ENCODE peak calls at places on chromosomes 6 and 20, in six cellular contexts. W, E, M, Q, S and N are unnamed samples.

GRCh38 chr20:34525709-34526416 is 9.6 kb downstream of the DYNLRB1 start:
- DNase-seq in W (peak; percentile 90), E (peak; percentile 79), M (peak; percentile 57), Q (peak; percentile 90), S (peak; percentile 96), N (peak; percentile 94)

GRCh38 chr6:37417393-37417792 is 15.6 kb upstream of the CMTR1 start:
- DNase-seq in W (no peak), E (no peak), M (no peak), Q (no peak), S (no peak), N (no peak)

GRCh38 chr6:149964243-149965190 is 774 bp downstream of the ULBP1 start:
- DNase-seq in W (no peak), E (no peak), M (peak; percentile 22), Q (no peak), S (no peak), N (peak; percentile 21)

GRCh38 chr6:34412054-34412453 is 13.8 kb downstream of the RPS10 start:
- DNase-seq in W (no peak), E (no peak), M (no peak), Q (no peak), S (no peak), N (no peak)

GRCh38 chr6:63446405-63446804 is 125.9 kb upstream of the LOC128125822 start:
- DNase-seq in W (no peak), E (no peak), M (no peak), Q (no peak), S (no peak), N (no peak)

GRCh38 chr6:11211235-11211634 is 21.2 kb downstream of the NEDD9 start:
- DNase-seq in W (no peak), E (no peak), M (no peak), Q (no peak), S (no peak), N (no peak)

GRCh38 chr6:153980176-153980575 is 58.9 kb upstream of the OPRM1 start:
- DNase-seq in W (no peak), E (no peak), M (no peak), Q (no peak), S (no peak), N (no peak)

GRCh38 chr20:16528078-16528477 is 45.2 kb downstream of the KIF16B start:
- DNase-seq in W (peak; percentile 67), E (peak; percentile 54), M (no peak), Q (peak; percentile 78), S (peak; percentile 75), N (peak; percentile 76)

GRCh38 chr6:30744054-30744805 is at the start of gene IER3:
- DNase-seq in W (peak; percentile 86), E (peak; percentile 90), M (peak; percentile 89), Q (peak; percentile 93), S (peak; percentile 92), N (peak; percentile 92)
- TF ChIP-seq POLR2A in W (peak; percentile 35), E (peak; percentile 98), M (peak; percentile 95), Q (peak; percentile 99), S (peak; percentile 92), N (peak; percentile 94)

DNA sequence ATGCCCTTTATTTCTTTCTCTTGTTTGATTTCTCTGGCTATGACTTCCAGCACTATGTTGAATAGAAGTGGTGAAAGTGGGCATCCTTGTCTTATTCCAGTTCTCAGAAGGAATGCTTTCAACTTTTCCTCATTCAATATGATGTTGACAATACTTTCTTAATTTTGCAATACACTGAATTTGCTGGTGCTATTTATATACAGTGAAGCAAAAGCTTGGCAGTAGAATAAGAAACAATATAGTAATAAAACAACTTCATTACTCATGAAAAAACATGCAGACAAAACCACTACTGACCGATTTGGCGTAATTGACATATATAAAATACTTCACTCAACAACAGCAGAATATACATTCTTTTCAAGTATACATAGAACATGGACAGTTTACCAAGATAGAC is 96.4 kb downstream of the CFAP61 start:
- DNase-seq in W (no peak), E (no peak), M (no peak), Q (no peak), S (no peak), N (no peak)
- TF ChIP-seq POLR2A in W (no peak), E (no peak), M (no peak), Q (no peak), S (no peak), N (no peak)

DNA sequence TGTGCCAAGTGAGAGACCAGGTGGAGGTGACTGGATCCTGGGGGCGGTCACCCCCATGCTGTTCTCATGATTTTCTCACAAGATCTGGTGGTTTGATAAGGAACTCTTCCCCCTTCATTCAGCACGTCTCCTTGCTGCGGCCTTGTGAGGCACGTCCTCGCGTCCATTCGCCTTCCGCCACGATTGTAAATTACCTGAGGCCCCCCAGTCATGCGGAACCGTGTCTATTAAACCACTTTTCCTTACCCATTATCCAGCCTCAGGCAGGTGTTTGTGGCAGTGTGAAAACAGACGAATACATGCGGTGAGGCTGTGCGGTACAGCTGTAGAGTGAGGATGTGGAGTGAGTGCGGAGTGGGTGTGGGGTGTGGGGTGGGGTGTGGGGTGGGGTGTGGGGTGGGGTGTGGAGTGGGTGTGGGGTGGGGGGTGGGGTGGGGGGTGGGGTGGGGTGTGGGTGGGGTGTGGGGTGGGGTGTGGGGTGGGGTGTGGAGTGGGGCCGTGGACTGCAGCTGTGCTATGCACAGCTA is 12.1 kb upstream of the NTSR1 start:
- DNase-seq in W (no peak), E (no peak), M (no peak), Q (no peak), S (no peak), N (no peak)
- TF ChIP-seq POLR2A in W (no peak), E (no peak), M (no peak), Q (no peak), S (no peak), N (no peak)

DNA sequence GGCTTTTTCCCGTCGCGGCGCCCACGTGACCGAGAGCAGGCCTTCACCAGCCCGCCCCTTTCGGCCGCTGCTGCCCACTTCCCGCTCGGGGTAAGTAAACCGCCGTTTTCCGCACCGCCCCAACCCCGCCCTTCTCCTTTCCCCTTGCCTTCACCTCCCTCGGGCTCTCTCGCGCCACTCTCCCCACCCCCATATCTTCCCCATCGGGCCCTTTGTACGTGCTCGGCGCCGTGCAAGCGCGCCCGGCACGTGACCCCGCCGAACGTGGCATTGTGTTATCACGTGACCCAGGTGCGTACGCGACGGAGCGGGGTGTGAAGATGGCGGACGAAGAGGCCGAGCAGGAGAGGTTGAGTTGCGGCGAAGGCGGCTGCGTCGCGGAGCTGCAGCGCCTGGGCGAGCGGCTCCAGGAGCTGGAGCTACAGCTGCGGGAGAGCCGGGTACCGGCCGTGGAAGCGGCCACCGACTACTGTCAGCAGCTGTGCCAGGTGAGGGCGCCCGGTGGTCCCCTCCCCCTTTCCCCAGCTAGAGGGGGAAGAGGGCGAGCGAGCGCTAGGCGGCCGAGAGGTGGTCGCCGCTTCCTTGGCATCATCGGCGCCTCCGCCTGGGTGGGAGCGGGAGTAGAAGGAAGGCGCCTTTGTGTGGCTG is at the start of gene ZNF292:
- DNase-seq in W (peak; percentile 96), E (peak; percentile 97), M (peak; percentile 98), Q (peak; percentile 98), S (peak; percentile 96), N (peak; percentile 96)
- TF ChIP-seq POLR2A in W (peak; percentile 56), E (peak; percentile 39), M (peak; percentile 72), Q (peak; percentile 76), S (peak; percentile 84), N (peak; percentile 72)

GRCh38 chr6:39839445-39839844 is 47.3 kb downstream of the DAAM2 start:
- DNase-seq in W (peak; percentile 53), E (no peak), M (no peak), Q (no peak), S (no peak), N (no peak)
- TF ChIP-seq POLR2A in W (no peak), E (no peak), M (no peak), Q (no peak), S (no peak), N (no peak)

GRCh38 chr6:3068329-3069223 is at the start of gene RIPK1:
- DNase-seq in W (peak; percentile 96), E (peak; percentile 96), M (peak; percentile 95), Q (peak; percentile 97), S (peak; percentile 92), N (peak; percentile 96)
- TF ChIP-seq POLR2A in W (peak; percentile 94), E (peak; percentile 94), M (peak; percentile 93), Q (peak; percentile 95), S (peak; percentile 84), N (peak; percentile 85)

GRCh38 chr20:3808141-3808479 is 12.0 kb downstream of the CDC25B start:
- DNase-seq in W (peak; percentile 84), E (peak; percentile 86), M (peak; percentile 89), Q (peak; percentile 89), S (peak; percentile 91), N (peak; percentile 80)
- TF ChIP-seq POLR2A in W (no peak), E (no peak), M (peak; percentile 65), Q (peak; percentile 38), S (no peak), N (no peak)

DNA sequence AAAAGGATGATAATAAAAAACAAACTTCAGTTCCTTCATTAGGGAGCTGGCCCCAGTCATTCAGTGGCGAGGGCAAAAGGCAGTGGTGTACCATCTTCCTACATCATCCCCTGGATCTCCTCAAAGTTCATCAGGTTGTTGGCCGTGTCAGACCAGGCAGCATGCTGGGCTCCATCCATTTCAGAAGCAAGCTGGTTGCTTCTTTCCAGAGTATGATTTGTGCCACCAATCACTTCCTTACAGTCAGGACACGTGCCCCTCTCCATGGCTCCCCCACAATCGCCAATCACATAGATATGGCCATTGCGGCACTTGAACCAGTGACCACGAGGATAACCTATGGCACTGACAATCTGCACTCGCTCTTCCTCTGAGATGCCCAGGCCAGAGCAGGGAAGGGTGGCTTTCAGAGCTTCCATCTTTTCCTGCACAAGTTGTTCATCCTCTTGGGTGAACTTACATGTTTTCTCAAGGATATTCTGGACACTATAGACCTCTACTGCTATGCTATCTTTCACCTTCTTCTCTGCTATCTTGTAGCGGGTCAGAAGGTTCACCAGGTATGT is 28.0 kb downstream of the DDX27 start:
- DNase-seq in W (no peak), E (no peak), M (no peak), Q (no peak), S (no peak), N (no peak)
- TF ChIP-seq POLR2A in W (no peak), E (no peak), M (no peak), Q (no peak), S (no peak), N (no peak)

GRCh38 chr20:8076505-8077498 is 55.3 kb upstream of the PLCB1 start:
- DNase-seq in W (no peak), E (no peak), M (no peak), Q (no peak), S (no peak), N (no peak)

GRCh38 chr20:8074931-8075330 is 55.4 kb upstream of the TMX4 start:
- DNase-seq in W (no peak), E (no peak), M (no peak), Q (no peak), S (no peak), N (no peak)

GRCh38 chr20:8079976-8080375 is 52.1 kb upstream of the PLCB1 start:
- DNase-seq in W (no peak), E (no peak), M (no peak), Q (no peak), S (no peak), N (no peak)

GRCh38 chr20:8082025-8082424 is 50.0 kb upstream of the PLCB1 start:
- DNase-seq in W (no peak), E (no peak), M (no peak), Q (no peak), S (no peak), N (no peak)

GRCh38 chr20:8078528-8078914 is 53.5 kb upstream of the PLCB1 start:
- DNase-seq in W (no peak), E (no peak), M (no peak), Q (no peak), S (no peak), N (no peak)
- TF ChIP-seq POLR2A in W (no peak), E (no peak), M (no peak), Q (no peak), S (no peak), N (no peak)